ENCODE peak calls at places on chromosomes 5 and 9, in eight cellular contexts. One of them, this sample, is unnamed.

GRCh38 chr5:79025054-79025465 is 40.0 kb upstream of the ARSB start:
- DNase-seq in OCI-LY7: peak; percentile 59
- DNase-seq in GM23338: peak; percentile 79
- DNase-seq in tibial artery: peak; percentile 27
- DNase-seq in cardiac fibroblast: peak; percentile 79
- DNase-seq in fibroblast of pulmonary artery: peak; percentile 80
- DNase-seq in heart right ventricle: peak; percentile 53
- DNase-seq in cardiac muscle cell: peak; percentile 83
- DNase-seq in this sample: peak; percentile 27

GRCh38 chr5:149801307-149801985 is 71.3 kb downstream of the PPARGC1B start:
- DNase-seq in tibial artery: no peak
- DNase-seq in OCI-LY7: no peak
- DNase-seq in cardiac fibroblast: no peak
- DNase-seq in heart right ventricle: no peak
- DNase-seq in fibroblast of pulmonary artery: no peak
- DNase-seq in GM23338: no peak
- DNase-seq in cardiac muscle cell: no peak
- DNase-seq in this sample: no peak

GRCh38 chr5:149060325-149060724 is 2.5 kb downstream of the SH3TC2 start:
- DNase-seq in heart right ventricle: peak; percentile 22
- DNase-seq in fibroblast of pulmonary artery: peak; percentile 70
- DNase-seq in OCI-LY7: no peak
- DNase-seq in cardiac muscle cell: peak; percentile 55
- DNase-seq in cardiac fibroblast: peak; percentile 68
- DNase-seq in GM23338: no peak
- DNase-seq in tibial artery: no peak
- DNase-seq in this sample: no peak

GRCh38 chr5:175826980-175827379 is 44.4 kb upstream of the CPLX2 start:
- DNase-seq in tibial artery: no peak
- DNase-seq in fibroblast of pulmonary artery: no peak
- DNase-seq in cardiac fibroblast: no peak
- DNase-seq in OCI-LY7: peak; percentile 7
- DNase-seq in heart right ventricle: no peak
- DNase-seq in GM23338: no peak
- DNase-seq in cardiac muscle cell: no peak
- DNase-seq in this sample: no peak

GRCh38 chr9:2859776-2860379 is 16.0 kb upstream of the PUM3 start:
- DNase-seq in GM23338: peak; percentile 89
- DNase-seq in cardiac fibroblast: peak; percentile 72
- DNase-seq in fibroblast of pulmonary artery: peak; percentile 74
- DNase-seq in cardiac muscle cell: peak; percentile 72
- DNase-seq in OCI-LY7: peak; percentile 54
- DNase-seq in heart right ventricle: peak; percentile 39
- DNase-seq in tibial artery: peak; percentile 40
- DNase-seq in this sample: peak; percentile 69

GRCh38 chr5:79413112-79413511 is 100.8 kb downstream of the HOMER1 start:
- DNase-seq in fibroblast of pulmonary artery: peak; percentile 14
- DNase-seq in tibial artery: no peak
- DNase-seq in GM23338: no peak
- DNase-seq in OCI-LY7: no peak
- DNase-seq in heart right ventricle: no peak
- DNase-seq in cardiac fibroblast: peak; percentile 10
- DNase-seq in cardiac muscle cell: peak; percentile 3
- DNase-seq in this sample: no peak

GRCh38 chr9:81665514-81665838 is 23.9 kb downstream of the TLE1 start:
- DNase-seq in tibial artery: no peak
- DNase-seq in GM23338: peak; percentile 73
- DNase-seq in cardiac fibroblast: no peak
- DNase-seq in cardiac muscle cell: no peak
- DNase-seq in heart right ventricle: no peak
- DNase-seq in OCI-LY7: no peak
- DNase-seq in fibroblast of pulmonary artery: no peak
- DNase-seq in this sample: no peak

GRCh38 chr9:3498691-3499090 is 27.1 kb downstream of the RFX3 start:
- DNase-seq in cardiac muscle cell: peak; percentile 34
- DNase-seq in fibroblast of pulmonary artery: peak; percentile 43
- DNase-seq in cardiac fibroblast: peak; percentile 77
- DNase-seq in tibial artery: no peak
- DNase-seq in heart right ventricle: no peak
- DNase-seq in GM23338: no peak
- DNase-seq in OCI-LY7: no peak
- DNase-seq in this sample: no peak

GRCh38 chr9:124286292-124286931 is 28.7 kb downstream of the NEK6 start:
- DNase-seq in cardiac fibroblast: peak; percentile 89
- DNase-seq in OCI-LY7: peak; percentile 35
- DNase-seq in fibroblast of pulmonary artery: peak; percentile 85
- DNase-seq in cardiac muscle cell: peak; percentile 80
- DNase-seq in GM23338: no peak
- DNase-seq in heart right ventricle: no peak
- DNase-seq in tibial artery: no peak
- DNase-seq in this sample: no peak

GRCh38 chr9:89629096-89629976 is 24.5 kb downstream of the GADD45G start:
- DNase-seq in tibial artery: no peak
- DNase-seq in heart right ventricle: no peak
- DNase-seq in cardiac muscle cell: no peak
- DNase-seq in cardiac fibroblast: no peak
- DNase-seq in OCI-LY7: no peak
- DNase-seq in GM23338: no peak
- DNase-seq in fibroblast of pulmonary artery: no peak
- DNase-seq in this sample: no peak

GRCh38 chr5:83430130-83431010 is 41.2 kb upstream of the VCAN start:
- DNase-seq in cardiac fibroblast: peak; percentile 81
- DNase-seq in cardiac muscle cell: peak; percentile 82
- DNase-seq in fibroblast of pulmonary artery: peak; percentile 82
- DNase-seq in OCI-LY7: peak; percentile 52
- DNase-seq in tibial artery: peak; percentile 55
- DNase-seq in GM23338: peak; percentile 92
- DNase-seq in heart right ventricle: no peak
- DNase-seq in this sample: peak; percentile 37

GRCh38 chr5:145697251-145698016 is 137.7 kb downstream of the PRELID2 start:
- DNase-seq in fibroblast of pulmonary artery: peak; percentile 80
- DNase-seq in tibial artery: no peak
- DNase-seq in cardiac muscle cell: peak; percentile 80
- DNase-seq in OCI-LY7: peak; percentile 34
- DNase-seq in GM23338: peak; percentile 68
- DNase-seq in heart right ventricle: no peak
- DNase-seq in cardiac fibroblast: peak; percentile 81
- DNase-seq in this sample: no peak

GRCh38 chr5:123180178-123180577 is 91.1 kb downstream of the PRDM6 start:
- DNase-seq in tibial artery: peak; percentile 70
- DNase-seq in heart right ventricle: peak; percentile 26
- DNase-seq in fibroblast of pulmonary artery: no peak
- DNase-seq in OCI-LY7: no peak
- DNase-seq in cardiac muscle cell: no peak
- DNase-seq in cardiac fibroblast: no peak
- DNase-seq in GM23338: no peak
- DNase-seq in this sample: no peak

GRCh38 chr9:86405086-86405491 is 50.9 kb upstream of the TUT7 start:
- DNase-seq in fibroblast of pulmonary artery: no peak
- DNase-seq in tibial artery: no peak
- DNase-seq in heart right ventricle: no peak
- DNase-seq in GM23338: no peak
- DNase-seq in OCI-LY7: no peak
- DNase-seq in cardiac muscle cell: no peak
- DNase-seq in cardiac fibroblast: peak; percentile 19
- DNase-seq in this sample: no peak

GRCh38 chr5:14266686-14267085 is 123.5 kb downstream of the TRIO start:
- DNase-seq in GM23338: no peak
- DNase-seq in fibroblast of pulmonary artery: peak; percentile 26
- DNase-seq in cardiac muscle cell: peak; percentile 18
- DNase-seq in cardiac fibroblast: peak; percentile 61
- DNase-seq in tibial artery: no peak
- DNase-seq in OCI-LY7: no peak
- DNase-seq in heart right ventricle: no peak
- DNase-seq in this sample: no peak

GRCh38 chr5:7884491-7885273 is 15.7 kb downstream of the MTRR start:
- DNase-seq in heart right ventricle: no peak
- DNase-seq in tibial artery: no peak
- DNase-seq in cardiac fibroblast: peak; percentile 17
- DNase-seq in GM23338: no peak
- DNase-seq in fibroblast of pulmonary artery: peak; percentile 7
- DNase-seq in OCI-LY7: no peak
- DNase-seq in cardiac muscle cell: no peak
- DNase-seq in this sample: peak; percentile 52

GRCh38 chr5:180673371-180674252 is 24.2 kb upstream of the FLT4 start:
- DNase-seq in OCI-LY7: no peak
- DNase-seq in heart right ventricle: no peak
- DNase-seq in fibroblast of pulmonary artery: no peak
- DNase-seq in cardiac muscle cell: no peak
- DNase-seq in cardiac fibroblast: no peak
- DNase-seq in tibial artery: no peak
- DNase-seq in GM23338: peak; percentile 64
- DNase-seq in this sample: no peak
- H3K4me3 ChIP-seq in OCI-LY7: no peak overlapping the region
- H3K4me3 ChIP-seq in heart right ventricle: no peak overlapping the region
- H3K4me3 ChIP-seq in fibroblast of pulmonary artery: no peak overlapping the region
- H3K4me3 ChIP-seq in cardiac muscle cell: peak overlapping the region; percentile 36
- H3K4me3 ChIP-seq in cardiac fibroblast: no peak overlapping the region
- H3K4me3 ChIP-seq in tibial artery: no peak overlapping the region
- H3K4me3 ChIP-seq in GM23338: peak overlapping the region; percentile 74
- H3K4me3 ChIP-seq in this sample: peak overlapping the region; percentile 39

DNA sequence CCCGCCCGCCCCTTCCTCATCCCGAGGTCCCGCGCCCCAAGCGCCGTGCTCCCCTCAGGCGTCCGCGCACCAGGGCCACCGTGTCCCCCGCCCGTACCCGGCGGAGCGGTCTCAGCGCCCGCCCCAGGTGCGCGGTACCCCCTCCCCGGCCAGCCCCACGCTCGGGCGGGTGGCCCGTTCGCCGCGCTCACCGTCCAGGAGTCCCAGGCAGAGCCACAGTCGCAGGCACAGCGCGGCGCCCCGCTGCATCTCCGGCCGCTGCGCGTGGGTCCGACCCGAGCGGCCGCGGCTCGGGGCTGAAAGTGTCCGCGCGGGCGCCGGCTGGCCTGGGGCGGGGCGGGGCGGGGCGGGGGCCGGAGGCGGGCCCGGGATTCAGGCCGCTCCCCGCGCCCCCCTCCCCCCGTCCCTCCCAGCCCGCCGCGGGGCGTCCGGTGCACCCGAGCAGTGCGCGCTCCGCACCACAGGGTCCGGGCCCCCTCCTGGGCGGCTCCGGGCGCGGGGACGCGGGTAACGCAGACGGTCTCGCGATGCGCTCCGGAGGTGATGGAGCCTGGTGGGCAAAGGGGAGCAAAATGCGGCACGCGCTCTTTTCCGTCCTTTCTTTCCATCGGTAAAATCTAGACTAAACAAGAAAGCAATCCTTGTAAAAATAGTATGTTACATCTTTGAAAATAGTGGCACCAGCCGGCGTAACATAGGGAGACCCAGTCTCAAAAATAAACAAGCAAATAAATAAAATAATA is at the start of gene FLT4:
- DNase-seq in tibial artery: no peak
- DNase-seq in cardiac muscle cell: no peak
- DNase-seq in cardiac fibroblast: no peak
- DNase-seq in OCI-LY7: no peak
- DNase-seq in fibroblast of pulmonary artery: no peak
- DNase-seq in GM23338: peak; percentile 56
- DNase-seq in heart right ventricle: no peak
- DNase-seq in this sample: no peak
- H3K4me3 ChIP-seq in tibial artery: peak within 1 kb of the TSS; percentile 48
- H3K4me3 ChIP-seq in cardiac muscle cell: peak within 1 kb of the TSS; percentile 33
- H3K4me3 ChIP-seq in cardiac fibroblast: peak within 1 kb of the TSS; percentile 2
- H3K4me3 ChIP-seq in OCI-LY7: no peak within 1 kb of the TSS
- H3K4me3 ChIP-seq in fibroblast of pulmonary artery: peak within 1 kb of the TSS; percentile 43
- H3K4me3 ChIP-seq in GM23338: peak within 1 kb of the TSS; percentile 69
- H3K4me3 ChIP-seq in heart right ventricle: peak within 1 kb of the TSS; percentile 60
- H3K4me3 ChIP-seq in this sample: no peak within 1 kb of the TSS

DNA sequence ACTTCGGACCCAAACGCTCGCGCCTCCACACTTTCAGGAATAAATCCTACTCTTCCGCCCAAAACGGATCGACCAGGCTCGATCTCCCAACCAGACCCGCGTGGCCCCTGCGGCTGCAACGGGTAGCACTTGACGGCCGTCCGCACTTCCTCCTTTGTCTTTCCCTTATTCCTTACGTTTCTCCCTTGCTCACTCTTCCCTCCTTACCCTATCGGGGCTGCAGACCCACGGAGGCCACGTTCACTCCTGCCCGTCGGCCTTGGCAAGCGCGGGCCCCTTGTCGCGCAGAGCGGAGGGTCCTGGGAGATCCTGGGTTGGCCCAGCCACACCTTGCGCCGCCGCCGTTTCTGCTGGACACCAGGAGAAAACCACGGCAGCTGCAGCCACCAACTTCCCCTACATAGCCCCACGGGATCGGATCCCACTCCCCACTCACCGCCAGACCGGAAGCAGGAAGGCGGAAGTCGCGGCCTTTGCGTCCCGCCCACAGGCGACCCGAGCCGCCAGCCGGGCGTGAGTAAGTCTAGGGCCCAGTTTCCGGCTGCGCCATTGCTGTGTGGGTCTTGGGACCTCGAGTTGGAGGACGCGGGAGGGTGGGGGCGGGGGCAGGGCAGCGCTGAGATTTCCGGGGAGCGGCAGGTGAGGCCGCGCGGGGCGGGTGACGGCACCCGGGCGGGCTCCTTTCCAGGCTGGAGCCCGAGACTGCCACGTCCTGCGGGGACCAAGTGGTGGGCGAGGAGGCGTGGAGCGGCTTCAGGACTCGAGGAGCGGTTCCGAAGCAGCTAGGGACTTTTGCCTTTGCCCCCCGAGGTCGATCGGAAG is at the start of gene SMIM15:
- DNase-seq in GM23338: peak; percentile 91
- DNase-seq in heart right ventricle: peak; percentile 89
- DNase-seq in cardiac fibroblast: peak; percentile 86
- DNase-seq in cardiac muscle cell: peak; percentile 90
- DNase-seq in fibroblast of pulmonary artery: peak; percentile 84
- DNase-seq in OCI-LY7: peak; percentile 90
- DNase-seq in tibial artery: peak; percentile 86
- DNase-seq in this sample: peak; percentile 87
- H3K4me3 ChIP-seq in GM23338: peak within 1 kb of the TSS; percentile 98
- H3K4me3 ChIP-seq in heart right ventricle: peak within 1 kb of the TSS; percentile 97
- H3K4me3 ChIP-seq in cardiac fibroblast: peak within 1 kb of the TSS; percentile 65
- H3K4me3 ChIP-seq in cardiac muscle cell: peak within 1 kb of the TSS; percentile 80
- H3K4me3 ChIP-seq in fibroblast of pulmonary artery: peak within 1 kb of the TSS; percentile 83
- H3K4me3 ChIP-seq in OCI-LY7: peak within 1 kb of the TSS; percentile 91
- H3K4me3 ChIP-seq in tibial artery: peak within 1 kb of the TSS; percentile 78
- H3K4me3 ChIP-seq in this sample: peak within 1 kb of the TSS; percentile 62

GRCh38 chr5:1880377-1881272 is 2.1 kb downstream of the IRX4 start:
- DNase-seq in fibroblast of pulmonary artery: no peak
- DNase-seq in cardiac fibroblast: no peak
- DNase-seq in OCI-LY7: no peak
- DNase-seq in heart right ventricle: no peak
- DNase-seq in cardiac muscle cell: no peak
- DNase-seq in tibial artery: no peak
- DNase-seq in GM23338: peak; percentile 92
- DNase-seq in this sample: no peak

GRCh38 chr5:1882337-1883119 is at the start of gene IRX4:
- DNase-seq in heart right ventricle: no peak
- DNase-seq in cardiac muscle cell: peak; percentile 21
- DNase-seq in OCI-LY7: no peak
- DNase-seq in cardiac fibroblast: peak; percentile 33
- DNase-seq in GM23338: peak; percentile 70
- DNase-seq in fibroblast of pulmonary artery: peak; percentile 15
- DNase-seq in tibial artery: no peak
- DNase-seq in this sample: no peak

GRCh38 chr5:1881731-1882336 is 891 bp downstream of the IRX4 start:
- DNase-seq in cardiac fibroblast: no peak
- DNase-seq in fibroblast of pulmonary artery: no peak
- DNase-seq in OCI-LY7: no peak
- DNase-seq in heart right ventricle: no peak
- DNase-seq in GM23338: peak; percentile 59
- DNase-seq in cardiac muscle cell: no peak
- DNase-seq in tibial artery: no peak
- DNase-seq in this sample: no peak

GRCh38 chr5:1879292-1880263 is 3.1 kb downstream of the IRX4 start:
- DNase-seq in OCI-LY7: no peak
- DNase-seq in cardiac muscle cell: no peak
- DNase-seq in cardiac fibroblast: no peak
- DNase-seq in tibial artery: no peak
- DNase-seq in GM23338: peak; percentile 38
- DNase-seq in heart right ventricle: no peak
- DNase-seq in fibroblast of pulmonary artery: no peak
- DNase-seq in this sample: no peak

GRCh38 chr5:1881273-1881586 is 1.5 kb downstream of the IRX4 start:
- DNase-seq in cardiac muscle cell: peak; percentile 40
- DNase-seq in fibroblast of pulmonary artery: peak; percentile 26
- DNase-seq in GM23338: no peak
- DNase-seq in tibial artery: no peak
- DNase-seq in heart right ventricle: no peak
- DNase-seq in OCI-LY7: no peak
- DNase-seq in cardiac fibroblast: no peak
- DNase-seq in this sample: no peak
- H3K4me3 ChIP-seq in cardiac muscle cell: peak overlapping the region; percentile 92
- H3K4me3 ChIP-seq in fibroblast of pulmonary artery: no peak overlapping the region
- H3K4me3 ChIP-seq in GM23338: peak overlapping the region; percentile 59
- H3K4me3 ChIP-seq in tibial artery: no peak overlapping the region
- H3K4me3 ChIP-seq in heart right ventricle: no peak overlapping the region
- H3K4me3 ChIP-seq in OCI-LY7: no peak overlapping the region
- H3K4me3 ChIP-seq in cardiac fibroblast: no peak overlapping the region
- H3K4me3 ChIP-seq in this sample: no peak overlapping the region

This sample was measured in dorsolateral prefrontal cortex.